ENCODE peak calls at places on chromosomes 5 and 9, in six cellular contexts. O is fibroblast of the conjunctiva; I is GM20000; K is frontal cortex; S is CD4-positive, alpha-beta memory T cell; F is fibroblast of the aortic adventitia. D is an unnamed sample.

GRCh38 chr9:17802249-17802857 is 223.5 kb downstream of the SH3GL2 start:
- DNase-seq in O (peak; percentile 2), I (peak; percentile 7), K (no peak), S (no peak), F (peak; percentile 38), D (peak; percentile 6)

GRCh38 chr9:36846621-36847020 is 187.4 kb downstream of the PAX5 start:
- DNase-seq in O (no peak), I (no peak), K (no peak), S (no peak), F (no peak), D (no peak)

GRCh38 chr5:134458234-134458633 is 46.6 kb upstream of the CDKN2AIPNL start:
- DNase-seq in O (peak; percentile 46), I (no peak), K (no peak), S (no peak), F (peak; percentile 67), D (no peak)

GRCh38 chr9:22044583-22044982 is 35.5 kb upstream of the CDKN2B start:
- DNase-seq in O (no peak), I (no peak), K (no peak), S (no peak), F (peak; percentile 90), D (no peak)

GRCh38 chr5:78323241-78323640 is 28.7 kb upstream of the AP3B1 start:
- DNase-seq in O (no peak), I (no peak), K (no peak), S (no peak), F (no peak), D (no peak)

GRCh38 chr9:136645343-136645902 is 17.3 kb upstream of the EGFL7 start:
- DNase-seq in O (no peak), I (no peak), K (no peak), S (no peak), F (no peak), D (no peak)

GRCh38 chr9:17004500-17004899 is 130.3 kb upstream of the CNTLN start:
- DNase-seq in O (peak; percentile 42), I (no peak), K (no peak), S (no peak), F (peak; percentile 43), D (no peak)

GRCh38 chr9:134283111-134283515 is 43.1 kb upstream of the RXRA start:
- DNase-seq in O (peak; percentile 74), I (no peak), K (peak; percentile 83), S (no peak), F (peak; percentile 92), D (no peak)

GRCh38 chr5:151870820-151871219 is 53.8 kb downstream of the GLRA1 start:
- DNase-seq in O (peak; percentile 2), I (no peak), K (no peak), S (no peak), F (no peak), D (no peak)

GRCh38 chr9:17191095-17191494 is 56.3 kb downstream of the CNTLN start:
- DNase-seq in O (no peak), I (no peak), K (no peak), S (no peak), F (peak; percentile 33), D (no peak)

GRCh38 chr9:111648066-111648465 is 13.3 kb upstream of the GNG10 start:
- DNase-seq in O (no peak), I (no peak), K (no peak), S (no peak), F (no peak), D (no peak)

GRCh38 chr5:124760608-124761390 is 14.4 kb upstream of the ZNF608 start:
- DNase-seq in O (no peak), I (no peak), K (no peak), S (no peak), F (no peak), D (no peak)

GRCh38 chr5:150122158-150122510 is 33.5 kb downstream of the PDGFRB start:
- DNase-seq in O (no peak), I (peak; percentile 84), K (no peak), S (no peak), F (no peak), D (peak; percentile 12)

GRCh38 chr9:35556781-35557180 is 48.3 kb upstream of the TESK1 start:
- DNase-seq in O (no peak), I (no peak), K (no peak), S (no peak), F (no peak), D (no peak)

GRCh38 chr9:83708515-83709158 is 879 bp upstream of the UBQLN1 start:
- DNase-seq in O (peak; percentile 10), I (peak; percentile 82), K (peak; percentile 69), S (no peak), F (peak; percentile 55), D (no peak)

GRCh38 chr9:135340726-135341475 is 138.7 kb upstream of the PPP1R26 start:
- DNase-seq in O (no peak), I (no peak), K (no peak), S (no peak), F (no peak), D (no peak)

GRCh38 chr5:68445257-68446069 is 229.9 kb downstream of the PIK3R1 start:
- DNase-seq in O (no peak), I (no peak), K (no peak), S (no peak), F (no peak), D (no peak)

GRCh38 chr9:96138616-96139015 is 163.4 kb downstream of the HSD17B3 start:
- DNase-seq in O (no peak), I (no peak), K (no peak), S (no peak), F (no peak), D (no peak)

GRCh38 chr5:91118802-91119201 is 264.3 kb downstream of the ARRDC3 start:
- DNase-seq in O (peak; percentile 21), I (no peak), K (no peak), S (no peak), F (peak; percentile 86), D (no peak)

GRCh38 chr5:67196537-67197059 is at the start of gene CD180:
- DNase-seq in O (no peak), I (no peak), K (peak; percentile 29), S (no peak), F (peak; percentile 59), D (no peak)

GRCh38 chr5:6636293-6636692 is 3.1 kb downstream of the SRD5A1 start:
- DNase-seq in O (no peak), I (no peak), K (no peak), S (no peak), F (no peak), D (no peak)

GRCh38 chr9:70315389-70315788 is 56.6 kb downstream of the SMC5 start:
- DNase-seq in O (no peak), I (no peak), K (no peak), S (no peak), F (peak; percentile 36), D (no peak)

GRCh38 chr9:19074836-19075235 is 25.6 kb downstream of the RRAGA start:
- DNase-seq in O (no peak), I (no peak), K (no peak), S (no peak), F (no peak), D (no peak)

GRCh38 chr5:73912755-73913365 is 286.9 kb downstream of the ARHGEF28 start:
- DNase-seq in O (no peak), I (peak; percentile 54), K (no peak), S (no peak), F (no peak), D (peak; percentile 64)

GRCh38 chr5:151094054-151094858 is 13.4 kb upstream of the TNIP1 start:
- DNase-seq in O (no peak), I (peak; percentile 70), K (no peak), S (no peak), F (no peak), D (no peak)

GRCh38 chr5:159826351-159827222 is 89.7 kb upstream of the ADRA1B start:
- DNase-seq in O (no peak), I (no peak), K (no peak), S (no peak), F (peak; percentile 76), D (no peak)

GRCh38 chr9:113614843-113615648 is 151.5 kb downstream of the RGS3 start:
- DNase-seq in O (peak; percentile 68), I (peak; percentile 60), K (no peak), S (no peak), F (peak; percentile 86), D (no peak)

GRCh38 chr9:68418259-68418845 is 61.9 kb downstream of the PGM5 start:
- DNase-seq in O (no peak), I (no peak), K (no peak), S (no peak), F (no peak), D (no peak)

GRCh38 chr5:143554194-143554717 is 150.8 kb upstream of the NR3C1 start:
- DNase-seq in O (peak; percentile 82), I (no peak), K (no peak), S (no peak), F (peak; percentile 98), D (no peak)

D was measured in Jurkat, Clone E6-1.